ENCODE peak calls at places on chromosomes 5 and 9, in six cellular contexts. One of them, this sample, is unnamed.

GRCh38 chr5:136025900-136026299 is 2.9 kb upstream of the TGFBI start:
- DNase-seq in GM23338: no peak
- DNase-seq in astrocyte of the spinal cord: no peak
- DNase-seq in coronary artery: peak; percentile 83
- DNase-seq in prostate gland: no peak
- DNase-seq in CD8-positive, alpha-beta T cell: no peak
- DNase-seq in this sample: no peak

GRCh38 chr5:125717209-125717608 is 706.0 kb upstream of the GRAMD2B start:
- DNase-seq in coronary artery: no peak
- DNase-seq in prostate gland: no peak
- DNase-seq in CD8-positive, alpha-beta T cell: no peak
- DNase-seq in astrocyte of the spinal cord: peak; percentile 86
- DNase-seq in GM23338: no peak
- DNase-seq in this sample: no peak

GRCh38 chr5:105670586-105670985 is 2000.2 kb downstream of the EFNA5 start:
- DNase-seq in GM23338: no peak
- DNase-seq in CD8-positive, alpha-beta T cell: no peak
- DNase-seq in coronary artery: no peak
- DNase-seq in astrocyte of the spinal cord: no peak
- DNase-seq in prostate gland: no peak
- DNase-seq in this sample: no peak

GRCh38 chr9:113573303-113573958 is 109.9 kb downstream of the RGS3 start:
- DNase-seq in GM23338: no peak
- DNase-seq in coronary artery: peak; percentile 26
- DNase-seq in astrocyte of the spinal cord: no peak
- DNase-seq in CD8-positive, alpha-beta T cell: no peak
- DNase-seq in prostate gland: no peak
- DNase-seq in this sample: no peak

GRCh38 chr9:72440383-72440782 is 75.4 kb upstream of the ZFAND5 start:
- DNase-seq in astrocyte of the spinal cord: no peak
- DNase-seq in prostate gland: no peak
- DNase-seq in GM23338: no peak
- DNase-seq in CD8-positive, alpha-beta T cell: no peak
- DNase-seq in coronary artery: no peak
- DNase-seq in this sample: no peak

GRCh38 chr5:152606739-152607138 is 201.7 kb upstream of the NMUR2 start:
- DNase-seq in prostate gland: no peak
- DNase-seq in coronary artery: no peak
- DNase-seq in astrocyte of the spinal cord: no peak
- DNase-seq in GM23338: no peak
- DNase-seq in CD8-positive, alpha-beta T cell: no peak
- DNase-seq in this sample: no peak

GRCh38 chr5:44842491-44843282 is 33.9 kb downstream of the MRPS30 start:
- DNase-seq in coronary artery: no peak
- DNase-seq in GM23338: no peak
- DNase-seq in CD8-positive, alpha-beta T cell: no peak
- DNase-seq in astrocyte of the spinal cord: no peak
- DNase-seq in prostate gland: no peak
- DNase-seq in this sample: no peak

GRCh38 chr9:82810902-82811301 is 252.0 kb downstream of the RASEF start:
- DNase-seq in prostate gland: peak; percentile 5
- DNase-seq in CD8-positive, alpha-beta T cell: no peak
- DNase-seq in GM23338: peak; percentile 78
- DNase-seq in astrocyte of the spinal cord: peak; percentile 91
- DNase-seq in coronary artery: no peak
- DNase-seq in this sample: no peak

GRCh38 chr9:99576002-99576401 is 245.7 kb upstream of the NR4A3 start:
- DNase-seq in coronary artery: no peak
- DNase-seq in CD8-positive, alpha-beta T cell: no peak
- DNase-seq in GM23338: peak; percentile 2
- DNase-seq in prostate gland: no peak
- DNase-seq in astrocyte of the spinal cord: no peak
- DNase-seq in this sample: no peak
- TF ChIP-seq CTCF in coronary artery: no peak
- TF ChIP-seq CTCF in CD8-positive, alpha-beta T cell: no peak
- TF ChIP-seq CTCF in GM23338: no peak
- TF ChIP-seq CTCF in prostate gland: no peak
- TF ChIP-seq CTCF in astrocyte of the spinal cord: no peak
- TF ChIP-seq CTCF in this sample: no peak

GRCh38 chr9:91948061-91948422 is 2.0 kb downstream of the ROR2 start:
- DNase-seq in CD8-positive, alpha-beta T cell: no peak
- DNase-seq in astrocyte of the spinal cord: no peak
- DNase-seq in coronary artery: no peak
- DNase-seq in prostate gland: peak; percentile 35
- DNase-seq in GM23338: peak; percentile 38
- DNase-seq in this sample: no peak
- H3K4me3 ChIP-seq in CD8-positive, alpha-beta T cell: no peak overlapping the region
- H3K4me3 ChIP-seq in astrocyte of the spinal cord: peak overlapping the region; percentile 48
- H3K4me3 ChIP-seq in coronary artery: no peak overlapping the region
- H3K4me3 ChIP-seq in prostate gland: peak overlapping the region; percentile 69
- H3K4me3 ChIP-seq in GM23338: peak overlapping the region; percentile 94
- H3K4me3 ChIP-seq in this sample: no peak overlapping the region

GRCh38 chr5:74865799-74866652 is at the start of gene FAM169A:
- DNase-seq in prostate gland: peak; percentile 27
- DNase-seq in CD8-positive, alpha-beta T cell: peak; percentile 45
- DNase-seq in coronary artery: no peak
- DNase-seq in astrocyte of the spinal cord: peak; percentile 19
- DNase-seq in GM23338: peak; percentile 77
- DNase-seq in this sample: no peak
- TF ChIP-seq CTCF in prostate gland: no peak
- TF ChIP-seq CTCF in CD8-positive, alpha-beta T cell: no peak
- TF ChIP-seq CTCF in coronary artery: no peak
- TF ChIP-seq CTCF in astrocyte of the spinal cord: no peak
- TF ChIP-seq CTCF in GM23338: no peak
- TF ChIP-seq CTCF in this sample: no peak

DNA sequence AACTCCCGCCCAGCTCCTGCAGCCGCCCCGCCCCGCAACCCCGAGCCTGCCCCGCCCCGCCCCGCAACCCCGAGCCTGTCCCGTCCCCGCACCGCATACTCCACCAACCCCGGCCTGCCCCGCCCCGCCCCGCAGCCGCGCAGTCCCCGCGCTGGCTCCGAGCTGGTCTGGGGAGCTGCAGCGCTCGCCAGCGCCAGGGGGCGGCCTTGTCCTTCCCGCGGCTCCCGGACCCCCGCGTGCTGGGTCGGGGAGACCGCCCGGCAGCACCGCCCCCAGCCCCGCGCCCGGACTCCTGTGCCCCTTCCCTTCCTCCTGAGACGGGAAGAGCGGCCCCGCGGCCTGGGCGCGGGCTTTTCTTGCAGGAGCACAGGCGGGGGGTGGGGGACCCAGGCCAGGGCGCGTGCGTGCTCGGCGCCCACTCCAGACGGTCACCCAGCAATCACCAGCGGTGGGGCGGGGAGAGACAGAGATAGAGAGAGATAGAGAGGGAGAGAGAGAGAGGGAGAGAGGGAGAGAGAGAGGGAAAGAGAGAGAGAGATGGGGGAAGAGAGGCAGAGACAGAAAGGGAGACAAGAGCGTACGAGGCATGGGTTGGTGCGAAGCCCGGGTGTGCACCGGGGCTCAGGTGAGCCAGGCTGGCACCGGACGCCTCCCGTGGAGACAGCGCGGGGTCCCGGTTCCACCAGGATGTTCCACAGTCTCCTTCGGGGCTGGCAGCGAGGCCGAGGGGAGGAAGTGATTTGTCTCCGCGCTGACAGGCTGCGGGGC is 14.7 kb upstream of the TMEM250 start:
- DNase-seq in coronary artery: no peak
- DNase-seq in CD8-positive, alpha-beta T cell: no peak
- DNase-seq in prostate gland: no peak
- DNase-seq in astrocyte of the spinal cord: no peak
- DNase-seq in GM23338: peak; percentile 87
- DNase-seq in this sample: no peak
- H3K4me3 ChIP-seq in coronary artery: peak overlapping the region; percentile 69
- H3K4me3 ChIP-seq in CD8-positive, alpha-beta T cell: peak overlapping the region; percentile 9
- H3K4me3 ChIP-seq in prostate gland: peak overlapping the region; percentile 23
- H3K4me3 ChIP-seq in astrocyte of the spinal cord: no peak overlapping the region
- H3K4me3 ChIP-seq in GM23338: peak overlapping the region; percentile 66
- H3K4me3 ChIP-seq in this sample: no peak overlapping the region

GRCh38 chr9:32571969-32572899 is 725 bp downstream of the NDUFB6 start:
- DNase-seq in prostate gland: peak; percentile 74
- DNase-seq in coronary artery: no peak
- DNase-seq in CD8-positive, alpha-beta T cell: peak; percentile 62
- DNase-seq in astrocyte of the spinal cord: peak; percentile 78
- DNase-seq in GM23338: peak; percentile 92
- DNase-seq in this sample: peak; percentile 66
- TF ChIP-seq CTCF in prostate gland: peak; percentile 69
- TF ChIP-seq CTCF in coronary artery: no peak
- TF ChIP-seq CTCF in CD8-positive, alpha-beta T cell: peak; percentile 71
- TF ChIP-seq CTCF in astrocyte of the spinal cord: peak; percentile 73
- TF ChIP-seq CTCF in GM23338: peak; percentile 85
- TF ChIP-seq CTCF in this sample: peak; percentile 76

GRCh38 chr5:5298068-5298633 is 124.3 kb upstream of the ICE1 start:
- DNase-seq in astrocyte of the spinal cord: no peak
- DNase-seq in GM23338: no peak
- DNase-seq in CD8-positive, alpha-beta T cell: no peak
- DNase-seq in prostate gland: no peak
- DNase-seq in coronary artery: no peak
- DNase-seq in this sample: no peak
- H3K4me3 ChIP-seq in astrocyte of the spinal cord: no peak overlapping the region
- H3K4me3 ChIP-seq in GM23338: no peak overlapping the region
- H3K4me3 ChIP-seq in CD8-positive, alpha-beta T cell: no peak overlapping the region
- H3K4me3 ChIP-seq in prostate gland: no peak overlapping the region
- H3K4me3 ChIP-seq in coronary artery: no peak overlapping the region
- H3K4me3 ChIP-seq in this sample: no peak overlapping the region